ENCODE peak calls at places on chromosome 3, in seven cellular contexts. V, R, Y, B, K, F and N are unnamed samples.

GRCh38 chr3:12758025-12758830 is 831 bp downstream of the TMEM40 start:
- DNase-seq in V (peak; percentile 63), R (peak; percentile 70), Y (peak; percentile 27), B (peak; percentile 67), K (no peak), F (peak; percentile 85), N (no peak)

GRCh38 chr3:108602249-108602934 is 12.9 kb downstream of the DZIP3 start:
- DNase-seq in V (no peak), R (peak; percentile 20), Y (no peak), B (no peak), K (peak; percentile 3), F (no peak), N (peak; percentile 11)

GRCh38 chr3:161253711-161254110 is 32.6 kb downstream of the NMD3 start:
- DNase-seq in V (no peak), R (no peak), Y (no peak), B (peak; percentile 12), K (no peak), F (no peak), N (no peak)

GRCh38 chr3:72310028-72310987 is 525.4 kb upstream of the PROK2 start:
- DNase-seq in V (no peak), R (no peak), Y (peak; percentile 78), B (peak; percentile 81), K (no peak), F (peak; percentile 86), N (peak; percentile 51)

GRCh38 chr3:27943106-27943505 is 221.0 kb upstream of the EOMES start:
- DNase-seq in V (peak; percentile 8), R (no peak), Y (no peak), B (peak; percentile 45), K (no peak), F (peak; percentile 27), N (no peak)

GRCh38 chr3:113174806-113175490 is 36.4 kb upstream of the BOC start:
- DNase-seq in V (no peak), R (peak; percentile 81), Y (no peak), B (peak; percentile 10), K (no peak), F (peak; percentile 26), N (no peak)

GRCh38 chr3:23112491-23112890 is 90.6 kb upstream of the UBE2E2 start:
- DNase-seq in V (no peak), R (no peak), Y (no peak), B (no peak), K (no peak), F (no peak), N (no peak)

GRCh38 chr3:4533489-4534443 is 40.6 kb downstream of the ITPR1 start:
- DNase-seq in V (peak; percentile 12), R (no peak), Y (peak; percentile 21), B (no peak), K (no peak), F (no peak), N (no peak)

GRCh38 chr3:169241928-169242751 is 421.4 kb downstream of the MECOM start:
- DNase-seq in V (peak; percentile 5), R (peak; percentile 87), Y (peak; percentile 77), B (peak; percentile 79), K (no peak), F (peak; percentile 52), N (no peak)

GRCh38 chr3:112585782-112586181 is 23.9 kb downstream of the SLC35A5 start:
- DNase-seq in V (no peak), R (no peak), Y (no peak), B (no peak), K (no peak), F (no peak), N (no peak)

GRCh38 chr3:196323723-196324122 is 5.7 kb upstream of the DYNLT2B start:
- DNase-seq in V (peak; percentile 68), R (no peak), Y (no peak), B (peak; percentile 35), K (no peak), F (peak; percentile 32), N (no peak)

GRCh38 chr3:185822221-185822956 is 2.5 kb downstream of the IGF2BP2 start:
- DNase-seq in V (peak; percentile 32), R (peak; percentile 74), Y (no peak), B (peak; percentile 88), K (no peak), F (peak; percentile 29), N (no peak)

GRCh38 chr3:106610362-106610997 is 741.7 kb upstream of the CBLB start:
- DNase-seq in V (no peak), R (peak; percentile 33), Y (peak; percentile 36), B (peak; percentile 65), K (no peak), F (no peak), N (no peak)